ENCODE peak calls at places on chromosome 21, in four cellular contexts. B, O, U and X are unnamed samples. For H3K27me3 and H3K9me3, the result is how much of the 10 kb centered on the place peaks cover.

GRCh38 chr21:34078915-34079314 is 5.5 kb downstream of the MRPS6 start:
- DNase-seq in B (no peak), O (no peak), U (no peak), X (no peak)

GRCh38 chr21:18349468-18349867 is 54.1 kb downstream of the TMPRSS15 start:
- DNase-seq in B (no peak), O (no peak), U (no peak), X (no peak)

GRCh38 chr21:43868461-43868860 is 3.4 kb downstream of the AGPAT3 start:
- DNase-seq in B (peak), O (no peak), U (no peak), X (no peak)

GRCh38 chr21:45927851-45928850 is 53.4 kb upstream of the COL6A1 start:
- DNase-seq in B (no peak), O (no peak), U (no peak), X (no peak)

GRCh38 chr21:46567348-46567747 is 37.5 kb downstream of the S100B start:
- DNase-seq in B (no peak), O (no peak), U (no peak), X (no peak)

GRCh38 chr21:26795866-26796329 is 49.3 kb downstream of the ADAMTS1 start:
- DNase-seq in B (peak), O (no peak), U (no peak), X (no peak)

GRCh38 chr21:25402134-25402957 is 204.9 kb downstream of the MRPL39 start:
- DNase-seq in B (no peak), O (no peak), U (no peak), X (no peak)

GRCh38 chr21:19853709-19854575 is 1144.3 kb upstream of the NCAM2 start:
- DNase-seq in B (no peak), O (no peak), U (no peak), X (no peak)

GRCh38 chr21:33196956-33197374 is 32.8 kb upstream of the IFNAR2 start:
- DNase-seq in B (peak), O (peak), U (peak), X (peak)

GRCh38 chr21:17829472-17829871 is 10.3 kb upstream of the C21orf91 start:
- DNase-seq in B (no peak), O (no peak), U (no peak), X (no peak)

GRCh38 chr21:45267390-45267760 is 20.3 kb downstream of the POFUT2 start:
- DNase-seq in B (no peak), O (no peak), U (no peak), X (no peak)

GRCh38 chr21:43645987-43646386 is 13.3 kb downstream of the HSF2BP start:
- DNase-seq in B (no peak), O (no peak), U (no peak), X (no peak)

GRCh38 chr21:32940079-32941014 is 85.4 kb upstream of the OLIG2 start:
- DNase-seq in B (peak), O (peak), U (peak), X (no peak)

GRCh38 chr21:45011911-45012660 is 62.3 kb upstream of the ADARB1 start:
- DNase-seq in B (no peak), O (no peak), U (peak), X (no peak)

GRCh38 chr21:33588485-33589335 is at the start of gene DONSON:
- DNase-seq in B (peak), O (peak), U (peak), X (peak)

GRCh38 chr21:44920694-44921604 is at the start of gene ITGB2:
- DNase-seq in B (peak), O (peak), U (no peak), X (no peak)

GRCh38 chr21:15526793-15527192 is 203.0 kb upstream of the USP25 start:
- DNase-seq in B (no peak), O (no peak), U (no peak), X (no peak)

GRCh38 chr21:44699502-44700001 is 2.6 kb downstream of the KRTAP10-12 start:
- DNase-seq in B (no peak), O (no peak), U (no peak), X (no peak)

GRCh38 chr21:45320261-45320990 is 32.7 kb upstream of the POFUT2 start:
- DNase-seq in B (no peak), O (no peak), U (no peak), X (no peak)

GRCh38 chr21:17441370-17441769 is 71.5 kb upstream of the CXADR start:
- DNase-seq in B (peak), O (no peak), U (no peak), X (no peak)

GRCh38 chr21:45888361-45889009 is 93.1 kb upstream of the COL6A1 start:
- DNase-seq in B (no peak), O (peak), U (no peak), X (no peak)

GRCh38 chr21:43869486-43870325 is 4.7 kb downstream of the AGPAT3 start:
- DNase-seq in B (no peak), O (no peak), U (no peak), X (no peak)

GRCh38 chr21:33372582-33372981 is 30.6 kb upstream of the IFNGR2 start:
- DNase-seq in B (no peak), O (no peak), U (no peak), X (no peak)

GRCh38 chr21:44372616-44373015 is 19.2 kb downstream of the TRPM2 start:
- DNase-seq in B (no peak), O (no peak), U (no peak), X (no peak)

GRCh38 chr21:43966946-43967512 is 45.1 kb upstream of the TRAPPC10 start:
- DNase-seq in B (no peak), O (no peak), U (no peak), X (no peak)

GRCh38 chr21:44943686-44944550 is 4.1 kb downstream of the SLX9 start:
- DNase-seq in B (no peak), O (no peak), U (no peak), X (no peak)

GRCh38 chr21:44289381-44290010 is 3.8 kb downstream of the AIRE start:
- DNase-seq in B (no peak), O (no peak), U (no peak), X (no peak)

GRCh38 chr21:27498025-27498424 is 531.1 kb upstream of the ADAMTS5 start:
- DNase-seq in B (no peak), O (no peak), U (no peak), X (no peak)

GRCh38 chr21:46027855-46028493 is 46.4 kb downstream of the COL6A1 start:
- DNase-seq in B (peak), O (no peak), U (no peak), X (no peak)

GRCh38 chr21:43667191-43667904 is 8.0 kb downstream of the RRP1B start:
- DNase-seq in B (no peak), O (no peak), U (no peak), X (no peak)

GRCh38 chr21:45209685-45210284 is 77.9 kb downstream of the POFUT2 start:
- DNase-seq in B (no peak), O (no peak), U (no peak), X (no peak)

GRCh38 chr21:44800971-44801467 is 601 bp downstream of the UBE2G2 start:
- DNase-seq in B (no peak), O (no peak), U (no peak), X (no peak)

GRCh38 chr21:45281411-45282282 is 6.0 kb downstream of the POFUT2 start:
- DNase-seq in B (no peak), O (no peak), U (no peak), X (no peak)

GRCh38 chr21:16968436-16968835 is 544.4 kb upstream of the CXADR start:
- DNase-seq in B (no peak), O (no peak), U (no peak), X (no peak)

GRCh38 chr21:44486302-44486701 is 31.0 kb downstream of the LRRC3 start:
- DNase-seq in B (no peak), O (no peak), U (no peak), X (no peak)

DNA sequence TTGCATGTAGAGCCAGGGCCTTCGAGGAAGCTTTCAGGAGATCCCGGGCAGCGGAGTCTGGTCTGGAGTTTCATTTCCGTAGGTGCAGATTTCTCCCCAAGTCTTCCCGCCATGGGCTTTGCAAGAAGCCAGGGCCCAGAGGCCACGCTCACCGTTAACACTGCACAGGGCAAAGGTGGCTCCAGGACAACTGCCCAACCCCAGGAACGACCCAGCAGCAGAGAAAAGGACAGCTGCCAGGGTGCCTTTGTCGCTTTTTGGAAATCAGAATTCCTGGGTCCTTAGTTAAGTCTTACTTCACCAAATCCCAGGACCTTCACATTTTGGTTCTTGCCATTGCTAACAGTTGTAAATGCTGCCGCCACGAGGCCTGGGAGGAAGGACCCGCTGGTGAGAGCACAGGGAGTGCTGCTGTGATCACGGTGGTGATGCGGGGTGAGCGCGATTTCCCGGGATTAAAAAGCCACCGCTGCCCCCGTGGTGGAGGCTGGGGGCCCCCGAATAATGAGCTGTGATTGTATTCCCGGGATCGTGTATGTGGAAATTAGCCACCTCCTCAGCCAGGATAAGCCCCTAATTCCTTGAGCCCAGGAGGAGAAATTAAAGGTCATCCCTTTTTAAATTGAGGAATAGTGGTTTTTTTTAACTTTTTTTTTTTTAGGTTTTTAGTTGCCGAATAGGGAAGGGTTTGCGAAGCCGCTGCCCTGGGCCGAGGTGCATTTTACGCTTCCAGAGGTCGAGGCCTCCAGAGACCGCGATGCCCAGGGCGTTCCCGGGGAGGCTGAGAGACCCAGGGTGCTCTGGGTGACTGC is 8.2 kb downstream of the SIM2 start:
- DNase-seq in B (no peak), O (no peak), U (no peak), X (no peak)
- H3K27me3 ChIP-seq in B (under half), O (half or more), U (half or more), X (half or more)

GRCh38 chr21:35281946-35282345 is 232.8 kb upstream of the RUNX1 start:
- DNase-seq in B (no peak), O (no peak), U (no peak), X (no peak)
- H3K9me3 ChIP-seq in B (under half), O (under half), U (under half), X (under half)

GRCh38 chr21:41765393-41765950 is 1.4 kb downstream of the RIPK4 start:
- DNase-seq in B (no peak), O (no peak), U (no peak), X (no peak)

GRCh38 chr21:41764558-41765392 is 2.1 kb downstream of the RIPK4 start:
- DNase-seq in B (peak), O (no peak), U (no peak), X (no peak)

GRCh38 chr21:41763398-41763931 is 3.4 kb downstream of the RIPK4 start:
- DNase-seq in B (no peak), O (no peak), U (no peak), X (no peak)

GRCh38 chr21:41762753-41763152 is 4.1 kb downstream of the RIPK4 start:
- DNase-seq in B (no peak), O (no peak), U (no peak), X (no peak)

GRCh38 chr21:41763996-41764395 is 2.9 kb downstream of the RIPK4 start:
- DNase-seq in B (no peak), O (no peak), U (no peak), X (no peak)
- H3K27me3 ChIP-seq in B (under half), O (half or more), U (half or more), X (under half)

DNA sequence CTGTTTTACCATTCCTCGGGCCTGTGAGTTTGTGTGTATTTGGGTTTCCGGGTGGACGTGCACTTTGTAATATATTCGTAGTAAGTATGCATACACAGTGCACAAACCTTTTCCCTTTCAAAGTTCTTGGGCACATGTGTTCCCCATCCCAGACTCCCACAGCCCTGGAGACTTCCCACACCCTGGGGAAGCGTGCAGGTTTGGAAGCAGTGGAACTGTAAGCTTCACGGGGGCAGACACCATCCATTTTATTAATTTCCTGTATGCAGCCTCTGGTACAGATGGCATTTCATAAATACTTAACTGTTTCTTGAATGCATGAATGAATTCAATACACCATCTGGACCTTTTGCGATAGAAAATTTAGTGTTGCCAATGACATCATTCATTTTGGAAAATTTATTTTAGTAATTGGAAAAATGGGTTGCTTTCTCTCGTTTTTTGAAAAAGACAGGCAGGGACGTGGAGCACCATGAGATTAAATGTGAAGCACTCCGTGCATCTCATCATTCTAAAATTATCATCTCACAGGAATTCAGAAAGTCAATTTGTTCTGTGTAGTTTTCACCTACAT is 10.8 kb downstream of the ETS2 start:
- DNase-seq in B (no peak), O (no peak), U (no peak), X (no peak)
- H3K9me3 ChIP-seq in B (under half), O (under half), U (under half), X (under half)

GRCh38 chr21:31729622-31730343 is 2.1 kb downstream of the SCAF4 start:
- DNase-seq in B (no peak), O (no peak), U (no peak), X (no peak)
- H3K27me3 ChIP-seq in B (under half), O (under half), U (under half), X (under half)

GRCh38 chr21:30058928-30059327 is 107.7 kb downstream of the CLDN17 start:
- DNase-seq in B (no peak), O (no peak), U (no peak), X (no peak)

GRCh38 chr21:30057108-30057507 is 109.5 kb downstream of the CLDN17 start:
- DNase-seq in B (no peak), O (no peak), U (no peak), X (no peak)
- H3K9me3 ChIP-seq in B (under half), O (under half), U (under half), X (under half)